ENCODE peak calls at places on chromosomes 16 and 17, in nine cellular contexts. One of them, this sample, is unnamed. For H3K36me3, the result is how much of the 10 kb centered on the place peaks cover.

GRCh38 chr17:36188891-36189306 is 7.7 kb downstream of the CCL3L1 start:
- DNase-seq in CD8-positive, alpha-beta memory T cell: no peak
- DNase-seq in neural progenitor cell: no peak
- DNase-seq in esophagus squamous epithelium: no peak
- DNase-seq in Peyer's patch: peak
- DNase-seq in cardiac muscle cell: no peak
- DNase-seq in iPS DF 6.9: no peak
- DNase-seq in hepatocyte: no peak
- DNase-seq in brain microvascular endothelial cell: no peak
- DNase-seq in this sample: no peak

GRCh38 chr16:17229131-17229530 is 241.6 kb downstream of the XYLT1 start:
- DNase-seq in CD8-positive, alpha-beta memory T cell: no peak
- DNase-seq in neural progenitor cell: no peak
- DNase-seq in cardiac muscle cell: no peak
- DNase-seq in esophagus squamous epithelium: no peak
- DNase-seq in Peyer's patch: no peak
- DNase-seq in iPS DF 6.9: no peak
- DNase-seq in hepatocyte: no peak
- DNase-seq in brain microvascular endothelial cell: no peak
- DNase-seq in this sample: no peak

GRCh38 chr17:6366144-6366755 is 68.7 kb downstream of the AIPL1 start:
- DNase-seq in CD8-positive, alpha-beta memory T cell: no peak
- DNase-seq in neural progenitor cell: no peak
- DNase-seq in esophagus squamous epithelium: no peak
- DNase-seq in hepatocyte: peak
- DNase-seq in Peyer's patch: no peak
- DNase-seq in iPS DF 6.9: no peak
- DNase-seq in brain microvascular endothelial cell: no peak
- DNase-seq in cardiac muscle cell: no peak
- DNase-seq in this sample: no peak

GRCh38 chr16:77975942-77976341 is 46.4 kb upstream of the CLEC3A start:
- DNase-seq in Peyer's patch: no peak
- DNase-seq in brain microvascular endothelial cell: no peak
- DNase-seq in cardiac muscle cell: no peak
- DNase-seq in iPS DF 6.9: no peak
- DNase-seq in neural progenitor cell: no peak
- DNase-seq in hepatocyte: no peak
- DNase-seq in CD8-positive, alpha-beta memory T cell: no peak
- DNase-seq in esophagus squamous epithelium: no peak
- DNase-seq in this sample: no peak

GRCh38 chr17:74610108-74610507 is 13.4 kb downstream of the CD300E start:
- DNase-seq in Peyer's patch: no peak
- DNase-seq in iPS DF 6.9: no peak
- DNase-seq in hepatocyte: peak
- DNase-seq in cardiac muscle cell: peak
- DNase-seq in esophagus squamous epithelium: no peak
- DNase-seq in brain microvascular endothelial cell: no peak
- DNase-seq in neural progenitor cell: peak
- DNase-seq in CD8-positive, alpha-beta memory T cell: no peak
- DNase-seq in this sample: no peak

GRCh38 chr16:4535627-4536108 is 2.9 kb downstream of the CDIP1 start:
- DNase-seq in hepatocyte: no peak
- DNase-seq in cardiac muscle cell: no peak
- DNase-seq in esophagus squamous epithelium: no peak
- DNase-seq in Peyer's patch: no peak
- DNase-seq in CD8-positive, alpha-beta memory T cell: no peak
- DNase-seq in brain microvascular endothelial cell: no peak
- DNase-seq in iPS DF 6.9: no peak
- DNase-seq in neural progenitor cell: no peak
- DNase-seq in this sample: no peak

GRCh38 chr17:71709271-71709670 is 411.5 kb upstream of the SOX9 start:
- DNase-seq in brain microvascular endothelial cell: no peak
- DNase-seq in iPS DF 6.9: no peak
- DNase-seq in neural progenitor cell: no peak
- DNase-seq in esophagus squamous epithelium: no peak
- DNase-seq in CD8-positive, alpha-beta memory T cell: no peak
- DNase-seq in Peyer's patch: no peak
- DNase-seq in cardiac muscle cell: no peak
- DNase-seq in hepatocyte: no peak
- DNase-seq in this sample: no peak

GRCh38 chr17:14580494-14580893 is 279.6 kb downstream of the HS3ST3B1 start:
- DNase-seq in hepatocyte: no peak
- DNase-seq in neural progenitor cell: no peak
- DNase-seq in esophagus squamous epithelium: no peak
- DNase-seq in cardiac muscle cell: no peak
- DNase-seq in iPS DF 6.9: no peak
- DNase-seq in Peyer's patch: no peak
- DNase-seq in brain microvascular endothelial cell: no peak
- DNase-seq in CD8-positive, alpha-beta memory T cell: no peak
- DNase-seq in this sample: no peak

GRCh38 chr16:79110953-79111352 is 489.6 kb downstream of the MAF start:
- DNase-seq in cardiac muscle cell: no peak
- DNase-seq in esophagus squamous epithelium: no peak
- DNase-seq in Peyer's patch: no peak
- DNase-seq in iPS DF 6.9: no peak
- DNase-seq in CD8-positive, alpha-beta memory T cell: no peak
- DNase-seq in brain microvascular endothelial cell: no peak
- DNase-seq in neural progenitor cell: no peak
- DNase-seq in hepatocyte: no peak
- DNase-seq in this sample: no peak

GRCh38 chr17:27628376-27628775 is 2.6 kb upstream of the LGALS9 start:
- DNase-seq in Peyer's patch: no peak
- DNase-seq in esophagus squamous epithelium: no peak
- DNase-seq in brain microvascular endothelial cell: no peak
- DNase-seq in iPS DF 6.9: no peak
- DNase-seq in cardiac muscle cell: no peak
- DNase-seq in CD8-positive, alpha-beta memory T cell: no peak
- DNase-seq in hepatocyte: no peak
- DNase-seq in neural progenitor cell: no peak
- DNase-seq in this sample: no peak

GRCh38 chr16:65061935-65062334 is 59.9 kb downstream of the CDH11 start:
- DNase-seq in esophagus squamous epithelium: no peak
- DNase-seq in cardiac muscle cell: no peak
- DNase-seq in brain microvascular endothelial cell: no peak
- DNase-seq in CD8-positive, alpha-beta memory T cell: no peak
- DNase-seq in iPS DF 6.9: no peak
- DNase-seq in Peyer's patch: no peak
- DNase-seq in hepatocyte: no peak
- DNase-seq in neural progenitor cell: no peak
- DNase-seq in this sample: no peak
- H3K27ac ChIP-seq in esophagus squamous epithelium: no peak
- H3K27ac ChIP-seq in cardiac muscle cell: no peak
- H3K27ac ChIP-seq in brain microvascular endothelial cell: no peak
- H3K27ac ChIP-seq in CD8-positive, alpha-beta memory T cell: no peak
- H3K27ac ChIP-seq in iPS DF 6.9: no peak
- H3K27ac ChIP-seq in Peyer's patch: no peak
- H3K27ac ChIP-seq in hepatocyte: no peak
- H3K27ac ChIP-seq in neural progenitor cell: no peak
- H3K27ac ChIP-seq in this sample: no peak

DNA sequence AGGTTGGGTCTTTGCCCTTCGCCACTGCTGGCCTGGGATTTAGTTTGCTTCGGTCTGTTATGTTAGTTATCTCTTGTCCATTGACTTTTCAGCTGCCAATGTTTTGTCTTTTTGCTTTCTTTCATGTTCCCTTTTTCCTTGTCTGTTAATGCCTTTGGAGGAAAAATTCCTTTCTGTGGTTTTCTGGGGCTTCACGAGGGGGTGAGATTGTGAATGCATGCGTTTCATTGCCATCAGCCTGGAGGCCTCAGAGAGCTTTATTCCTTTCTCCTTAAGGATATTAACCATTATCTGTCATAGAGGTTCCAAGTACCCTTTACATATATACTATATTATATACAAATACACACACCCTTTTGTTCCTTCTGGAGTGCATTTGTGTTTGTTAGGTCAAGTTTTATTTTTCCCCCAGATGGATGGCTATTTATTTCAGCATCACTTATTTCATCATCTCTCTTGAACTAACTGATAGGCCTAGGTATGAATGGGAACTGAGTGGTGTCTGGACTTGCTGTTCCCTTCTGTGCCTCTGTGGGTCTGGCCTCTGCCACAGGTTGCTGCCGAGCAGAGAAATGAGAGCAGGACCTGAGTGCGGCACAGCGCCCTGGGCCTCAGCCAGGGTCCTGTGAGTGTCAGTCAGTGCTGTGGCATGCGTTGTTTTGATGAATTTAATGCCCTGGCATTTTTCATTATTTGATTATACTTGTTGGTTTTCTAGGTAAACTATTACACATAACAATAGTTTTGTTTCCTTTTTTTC is 193.4 kb downstream of the LGALS9B start:
- DNase-seq in iPS DF 6.9: no peak
- DNase-seq in brain microvascular endothelial cell: no peak
- DNase-seq in cardiac muscle cell: no peak
- DNase-seq in Peyer's patch: no peak
- DNase-seq in hepatocyte: no peak
- DNase-seq in CD8-positive, alpha-beta memory T cell: peak
- DNase-seq in esophagus squamous epithelium: no peak
- DNase-seq in neural progenitor cell: no peak
- DNase-seq in this sample: no peak
- H3K36me3 ChIP-seq in iPS DF 6.9: under half
- H3K36me3 ChIP-seq in brain microvascular endothelial cell: under half
- H3K36me3 ChIP-seq in cardiac muscle cell: under half
- H3K36me3 ChIP-seq in Peyer's patch: under half
- H3K36me3 ChIP-seq in hepatocyte: under half
- H3K36me3 ChIP-seq in CD8-positive, alpha-beta memory T cell: under half
- H3K36me3 ChIP-seq in esophagus squamous epithelium: under half
- H3K36me3 ChIP-seq in neural progenitor cell: under half
- H3K36me3 ChIP-seq in this sample: under half

GRCh38 chr16:57301126-57301817 is 16.8 kb upstream of the PLLP start:
- DNase-seq in CD8-positive, alpha-beta memory T cell: no peak
- DNase-seq in esophagus squamous epithelium: no peak
- DNase-seq in hepatocyte: no peak
- DNase-seq in brain microvascular endothelial cell: no peak
- DNase-seq in cardiac muscle cell: no peak
- DNase-seq in neural progenitor cell: no peak
- DNase-seq in iPS DF 6.9: no peak
- DNase-seq in Peyer's patch: no peak
- DNase-seq in this sample: no peak

GRCh38 chr16:57297856-57298255 is 13.4 kb upstream of the PLLP start:
- DNase-seq in CD8-positive, alpha-beta memory T cell: peak
- DNase-seq in brain microvascular endothelial cell: no peak
- DNase-seq in iPS DF 6.9: no peak
- DNase-seq in esophagus squamous epithelium: no peak
- DNase-seq in Peyer's patch: no peak
- DNase-seq in hepatocyte: no peak
- DNase-seq in neural progenitor cell: peak
- DNase-seq in cardiac muscle cell: no peak
- DNase-seq in this sample: peak

GRCh38 chr16:57300387-57301125 is 16.1 kb upstream of the PLLP start:
- DNase-seq in neural progenitor cell: peak
- DNase-seq in brain microvascular endothelial cell: peak
- DNase-seq in CD8-positive, alpha-beta memory T cell: peak
- DNase-seq in esophagus squamous epithelium: peak
- DNase-seq in iPS DF 6.9: peak
- DNase-seq in hepatocyte: peak
- DNase-seq in cardiac muscle cell: peak
- DNase-seq in Peyer's patch: peak
- DNase-seq in this sample: peak

GRCh38 chr16:57299719-57300386 is 15.4 kb upstream of the PLLP start:
- DNase-seq in CD8-positive, alpha-beta memory T cell: peak
- DNase-seq in iPS DF 6.9: peak
- DNase-seq in cardiac muscle cell: peak
- DNase-seq in brain microvascular endothelial cell: peak
- DNase-seq in esophagus squamous epithelium: peak
- DNase-seq in hepatocyte: peak
- DNase-seq in neural progenitor cell: peak
- DNase-seq in Peyer's patch: peak
- DNase-seq in this sample: peak

DNA sequence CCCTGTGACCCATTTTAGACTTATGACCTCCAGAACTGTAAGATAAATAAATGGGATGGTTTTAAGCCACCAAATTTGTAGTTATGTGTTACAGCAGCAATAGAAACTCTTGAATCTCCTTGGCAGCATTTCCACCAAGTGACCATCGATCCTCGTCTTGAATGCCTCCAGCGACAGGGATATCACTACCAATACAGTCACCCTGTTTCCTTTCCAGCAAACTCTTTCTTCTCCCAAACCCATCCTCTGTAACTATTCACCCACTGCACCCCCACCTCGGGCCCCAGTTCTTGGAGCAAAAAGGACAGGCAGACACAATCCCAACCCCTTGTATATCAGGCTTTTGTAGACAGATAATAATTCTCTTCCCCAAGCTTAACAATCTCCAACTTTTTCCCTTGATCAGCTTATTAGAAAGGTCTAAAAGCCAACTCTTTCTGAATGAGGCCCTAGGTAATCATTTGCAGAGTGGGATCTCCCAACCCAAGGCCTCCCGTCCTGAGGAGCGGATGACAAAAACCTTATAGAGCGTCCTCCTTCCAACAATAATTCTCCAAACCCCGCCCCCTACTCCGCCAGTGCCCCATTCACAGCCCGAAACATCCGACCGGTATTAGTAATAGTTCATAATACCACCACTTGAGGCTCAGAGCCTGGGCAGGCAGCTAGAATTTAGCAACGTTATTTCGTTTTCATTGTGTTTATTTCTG is 14.7 kb upstream of the PLLP start:
- DNase-seq in hepatocyte: peak
- DNase-seq in iPS DF 6.9: no peak
- DNase-seq in cardiac muscle cell: no peak
- DNase-seq in CD8-positive, alpha-beta memory T cell: no peak
- DNase-seq in brain microvascular endothelial cell: peak
- DNase-seq in neural progenitor cell: no peak
- DNase-seq in Peyer's patch: no peak
- DNase-seq in esophagus squamous epithelium: no peak
- DNase-seq in this sample: no peak
- H3K27ac ChIP-seq in hepatocyte: peak
- H3K27ac ChIP-seq in iPS DF 6.9: no peak
- H3K27ac ChIP-seq in cardiac muscle cell: peak
- H3K27ac ChIP-seq in CD8-positive, alpha-beta memory T cell: peak
- H3K27ac ChIP-seq in brain microvascular endothelial cell: peak
- H3K27ac ChIP-seq in neural progenitor cell: no peak
- H3K27ac ChIP-seq in Peyer's patch: peak
- H3K27ac ChIP-seq in esophagus squamous epithelium: peak
- H3K27ac ChIP-seq in this sample: peak

GRCh38 chr17:30186761-30187160 is 48.7 kb downstream of the SLC6A4 start:
- DNase-seq in brain microvascular endothelial cell: no peak
- DNase-seq in iPS DF 6.9: no peak
- DNase-seq in esophagus squamous epithelium: no peak
- DNase-seq in neural progenitor cell: no peak
- DNase-seq in cardiac muscle cell: no peak
- DNase-seq in Peyer's patch: no peak
- DNase-seq in CD8-positive, alpha-beta memory T cell: no peak
- DNase-seq in hepatocyte: no peak
- DNase-seq in this sample: no peak
- H3K36me3 ChIP-seq in brain microvascular endothelial cell: under half
- H3K36me3 ChIP-seq in iPS DF 6.9: under half
- H3K36me3 ChIP-seq in esophagus squamous epithelium: under half
- H3K36me3 ChIP-seq in neural progenitor cell: under half
- H3K36me3 ChIP-seq in cardiac muscle cell: under half
- H3K36me3 ChIP-seq in Peyer's patch: half or more
- H3K36me3 ChIP-seq in CD8-positive, alpha-beta memory T cell: under half
- H3K36me3 ChIP-seq in hepatocyte: under half
- H3K36me3 ChIP-seq in this sample: under half

DNA sequence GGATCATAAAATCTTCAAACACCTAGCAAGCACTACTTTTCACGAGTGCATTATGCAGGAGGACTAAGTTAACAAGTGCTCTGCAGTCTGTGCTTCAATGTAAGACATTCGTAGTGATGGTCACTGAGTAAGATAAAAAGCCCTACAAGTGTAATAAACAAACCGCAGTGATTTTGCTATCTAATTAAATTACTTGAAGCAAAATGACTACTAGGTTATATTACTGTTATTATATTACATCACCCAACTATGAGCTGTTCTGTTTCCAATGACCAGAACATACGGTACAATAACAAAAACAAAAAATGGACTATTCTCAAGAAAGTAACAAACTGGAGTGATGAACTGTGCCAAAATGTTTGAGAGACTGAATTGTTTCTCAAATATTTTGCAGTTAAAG is 11.2 kb downstream of the KLHL10 start:
- DNase-seq in neural progenitor cell: no peak
- DNase-seq in esophagus squamous epithelium: no peak
- DNase-seq in hepatocyte: no peak
- DNase-seq in brain microvascular endothelial cell: no peak
- DNase-seq in Peyer's patch: no peak
- DNase-seq in CD8-positive, alpha-beta memory T cell: no peak
- DNase-seq in iPS DF 6.9: no peak
- DNase-seq in cardiac muscle cell: no peak
- DNase-seq in this sample: no peak
- H3K27ac ChIP-seq in neural progenitor cell: no peak
- H3K27ac ChIP-seq in esophagus squamous epithelium: no peak
- H3K27ac ChIP-seq in hepatocyte: no peak
- H3K27ac ChIP-seq in brain microvascular endothelial cell: no peak
- H3K27ac ChIP-seq in Peyer's patch: no peak
- H3K27ac ChIP-seq in CD8-positive, alpha-beta memory T cell: no peak
- H3K27ac ChIP-seq in iPS DF 6.9: no peak
- H3K27ac ChIP-seq in cardiac muscle cell: no peak
- H3K27ac ChIP-seq in this sample: no peak

This sample was measured in naive thymus-derived CD4-positive, alpha-beta T cell.